ENCODE peak calls at places on chromosomes 3 and 15, in six cellular contexts. M is A549, T is GM12878, P is upper lobe of left lung, X is K562, S is HepG2. K is an unnamed sample.

GRCh38 chr3:46930945-46931403 is 45.6 kb downstream of the CCDC12 start:
- ATAC-seq in X (no peak), P (peak), M (no peak), S (no peak), T (peak), K (no peak)

GRCh38 chr3:146218880-146219866 is 31.7 kb downstream of the PLSCR4 start:
- ATAC-seq in T (peak), P (no peak), M (no peak), S (no peak), X (no peak), K (no peak)

GRCh38 chr3:172370434-172370833 is 77.8 kb downstream of the GHSR start:
- ATAC-seq in M (no peak), S (no peak), X (no peak), P (no peak), T (no peak), K (no peak)

GRCh38 chr3:53113293-53114010 is 16.8 kb downstream of the RFT1 start:
- ATAC-seq in T (peak), S (no peak), X (no peak), M (no peak), P (no peak), K (no peak)

GRCh38 chr3:66363133-66363532 is 137.7 kb downstream of the LRIG1 start:
- ATAC-seq in T (no peak), M (no peak), S (no peak), P (no peak), X (no peak), K (no peak)

GRCh38 chr15:25545017-25545416 is 106.2 kb upstream of the UBE3A start:
- ATAC-seq in X (no peak), M (no peak), T (no peak), S (no peak), P (no peak), K (no peak)

GRCh38 chr3:122697952-122698625 is 17.4 kb downstream of the PARP14 start:
- ATAC-seq in T (peak), X (no peak), P (no peak), S (no peak), M (no peak), K (no peak)

GRCh38 chr3:151169262-151169661 is 33.8 kb downstream of the GPR171 start:
- ATAC-seq in S (no peak), X (no peak), M (no peak), P (peak), T (peak), K (no peak)

GRCh38 chr3:55282994-55283393 is 204.1 kb downstream of the WNT5A start:
- ATAC-seq in S (no peak), P (no peak), X (no peak), M (no peak), T (no peak), K (no peak)

GRCh38 chr3:197567900-197568685 is 12.3 kb upstream of the BDH1 start:
- ATAC-seq in S (no peak), P (no peak), M (no peak), X (no peak), T (no peak), K (no peak)

GRCh38 chr15:70491183-70491621 is 272.2 kb downstream of the UACA start:
- ATAC-seq in X (no peak), T (no peak), P (no peak), M (no peak), S (no peak), K (no peak)

GRCh38 chr3:116444819-116445290 is 432 bp downstream of the LSAMP start:
- ATAC-seq in P (peak), T (peak), M (no peak), S (no peak), X (no peak), K (peak)

GRCh38 chr3:142808103-142808917 is 80.6 kb downstream of the PCOLCE2 start:
- ATAC-seq in X (peak), P (no peak), T (peak), S (no peak), M (peak), K (no peak)

GRCh38 chr3:49805367-49805782 is 2.3 kb downstream of the INKA1 start:
- ATAC-seq in T (peak), P (peak), X (no peak), S (no peak), M (no peak), K (peak)

GRCh38 chr15:65069179-65069578 is 1.4 kb upstream of the RASL12 start:
- ATAC-seq in X (peak), P (peak), T (no peak), S (no peak), M (no peak), K (peak)

GRCh38 chr15:76905013-76905839 is at the start of gene SCAPER:
- ATAC-seq in X (peak), S (peak), T (peak), P (peak), M (peak), K (peak)
- TF ChIP-seq POLR2A in X (peak), S (no peak), T (peak), P (peak), M (peak), K (peak)

GRCh38 chr3:41198950-41199865 is at the start of gene CTNNB1:
- ATAC-seq in M (peak), S (peak), T (peak), X (peak), P (peak), K (peak)
- TF ChIP-seq EP300 in M (no peak), S (peak), T (no peak), X (peak), P (peak), K (no peak)

DNA sequence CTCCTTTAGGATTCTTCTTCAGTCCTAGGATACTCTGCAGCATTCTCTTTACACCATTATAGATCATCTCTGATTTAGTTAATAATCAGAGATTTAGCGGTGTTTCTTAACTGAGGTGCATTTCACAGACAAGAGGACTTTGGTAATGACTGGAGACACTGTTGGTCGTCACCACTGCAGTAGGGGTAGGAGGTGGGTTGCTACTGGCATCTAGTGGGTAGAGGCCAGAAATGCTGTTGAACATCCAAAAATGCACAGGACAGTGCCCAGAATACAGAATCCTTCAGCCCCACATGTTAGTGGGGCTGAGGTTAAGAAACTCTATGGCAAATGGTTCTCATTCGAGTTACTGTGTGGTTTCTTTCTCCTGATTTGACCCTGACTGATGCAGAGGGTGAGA is 80.4 kb upstream of the LMCD1 start:
- ATAC-seq in T (peak), M (peak), S (peak), X (no peak), P (no peak), K (no peak)
- TF ChIP-seq CTCF in T (peak), M (no peak), S (peak), X (peak), P (no peak), K (no peak)

DNA sequence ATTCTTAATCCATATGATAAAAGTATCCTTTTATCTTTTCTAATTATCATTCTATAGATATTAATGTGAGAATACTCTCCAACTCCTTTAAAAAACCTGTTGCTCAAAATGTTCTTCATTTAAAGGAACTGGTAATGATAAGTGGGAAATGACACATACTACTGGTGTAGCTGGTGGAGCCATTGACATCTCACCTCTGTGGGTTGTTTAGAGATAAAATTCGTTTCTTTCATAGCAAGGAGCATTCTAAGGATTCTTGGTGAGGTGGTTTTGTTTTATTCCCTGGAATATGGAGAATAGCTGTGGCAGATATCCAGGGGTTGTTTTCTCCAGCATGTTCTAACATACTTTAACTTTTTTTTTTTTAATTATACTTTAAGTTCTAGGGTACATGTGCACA is 299.8 kb upstream of the THBS1 start:
- ATAC-seq in P (no peak), S (no peak), M (no peak), X (no peak), T (no peak), K (no peak)
- TF ChIP-seq POLR2A in P (no peak), S (no peak), M (no peak), X (no peak), T (no peak), K (no peak)

K was measured in gastroesophageal sphincter.